ENCODE peak calls at places on chromosomes 5 and 9, in five cellular contexts. K is HCT116, N is suprapubic skin, O is transverse colon, Y is uterus. U is an unnamed sample.

GRCh38 chr5:75042511-75042910 is 9.8 kb downstream of the GCNT4 start:
- DNase-seq in K (no peak), N (no peak), O (no peak), Y (no peak), U (no peak)

GRCh38 chr5:107470007-107470582 is 200.6 kb downstream of the EFNA5 start:
- DNase-seq in K (no peak), N (no peak), O (no peak), Y (no peak), U (no peak)

GRCh38 chr5:5343581-5343980 is 78.9 kb upstream of the ICE1 start:
- DNase-seq in K (no peak), N (no peak), O (no peak), Y (no peak), U (no peak)

GRCh38 chr9:134932656-134933055 is 14.9 kb upstream of the FCN1 start:
- DNase-seq in K (no peak), N (no peak), O (no peak), Y (no peak), U (no peak)

GRCh38 chr9:126607731-126608130 is 6.0 kb upstream of the LMX1B start:
- DNase-seq in K (no peak), N (no peak), O (no peak), Y (no peak), U (no peak)

GRCh38 chr5:65907138-65907537 is 19.2 kb upstream of the ERBIN start:
- DNase-seq in K (no peak), N (no peak), O (no peak), Y (no peak), U (no peak)

GRCh38 chr5:141992349-141992963 is 20.4 kb downstream of the GNPDA1 start:
- DNase-seq in K (no peak), N (peak), O (peak), Y (peak), U (peak)

GRCh38 chr5:65100846-65101678 is 332.3 kb downstream of the CWC27 start:
- DNase-seq in K (peak), N (no peak), O (peak), Y (peak), U (peak)

GRCh38 chr5:168782172-168782571 is 203.0 kb upstream of the PANK3 start:
- DNase-seq in K (no peak), N (no peak), O (no peak), Y (no peak), U (no peak)

GRCh38 chr5:39283231-39283818 is 64.0 kb upstream of the FYB1 start:
- DNase-seq in K (peak), N (no peak), O (peak), Y (peak), U (peak)

GRCh38 chr5:154829181-154829588 is 21.2 kb downstream of the FAXDC2 start:
- DNase-seq in K (peak), N (no peak), O (peak), Y (no peak), U (no peak)

GRCh38 chr9:83706703-83707517 is 848 bp downstream of the UBQLN1 start:
- DNase-seq in K (no peak), N (peak), O (peak), Y (peak), U (no peak)

GRCh38 chr5:172533058-172533398 is 78.7 kb upstream of the SH3PXD2B start:
- DNase-seq in K (no peak), N (no peak), O (peak), Y (no peak), U (no peak)

GRCh38 chr5:72387985-72388384 is 67.8 kb downstream of the PTCD2 start:
- DNase-seq in K (no peak), N (no peak), O (no peak), Y (no peak), U (peak)

GRCh38 chr9:101027733-101028345 is 688 bp upstream of the PLPPR1 start:
- DNase-seq in K (no peak), N (no peak), O (no peak), Y (no peak), U (no peak)

GRCh38 chr9:113675475-113675941 is 200.6 kb upstream of the ZNF618 start:
- DNase-seq in K (no peak), N (peak), O (peak), Y (peak), U (peak)

GRCh38 chr5:44638286-44638869 is 170.4 kb upstream of the MRPS30 start:
- DNase-seq in K (peak), N (no peak), O (no peak), Y (no peak), U (no peak)

GRCh38 chr5:53323511-53323910 is 156.9 kb upstream of the FST start:
- DNase-seq in K (no peak), N (no peak), O (no peak), Y (no peak), U (no peak)

GRCh38 chr9:92669527-92669889 is 423 bp downstream of the IPPK start:
- DNase-seq in K (no peak), N (peak), O (peak), Y (no peak), U (no peak)

GRCh38 chr5:34656001-34656699 is at the start of gene RAI14:
- DNase-seq in K (peak), N (peak), O (peak), Y (peak), U (peak)

GRCh38 chr5:115097236-115097635 is 72.5 kb downstream of the TRIM36 start:
- DNase-seq in K (no peak), N (no peak), O (no peak), Y (no peak), U (peak)

GRCh38 chr9:35520404-35520790 is 30.5 kb downstream of the RUSC2 start:
- DNase-seq in K (no peak), N (no peak), O (no peak), Y (no peak), U (no peak)

GRCh38 chr9:18071651-18072060 is 402.3 kb upstream of the ADAMTSL1 start:
- DNase-seq in K (no peak), N (no peak), O (no peak), Y (peak), U (no peak)

GRCh38 chr5:32387176-32387575 is 57.4 kb downstream of the ZFR start:
- DNase-seq in K (no peak), N (no peak), O (no peak), Y (no peak), U (no peak)

GRCh38 chr9:33884856-33885701 is 68.1 kb downstream of the UBE2R2 start:
- DNase-seq in K (no peak), N (no peak), O (peak), Y (peak), U (no peak)

GRCh38 chr5:169980418-169981053 is at the start of gene INSYN2B:
- DNase-seq in K (peak), N (peak), O (peak), Y (peak), U (peak)

GRCh38 chr5:137462816-137463520 is 36.2 kb downstream of the SPOCK1 start:
- DNase-seq in K (no peak), N (no peak), O (no peak), Y (no peak), U (no peak)

GRCh38 chr5:137465930-137466329 is 33.2 kb downstream of the SPOCK1 start:
- DNase-seq in K (no peak), N (no peak), O (no peak), Y (no peak), U (no peak)

GRCh38 chr5:137466888-137467287 is 32.2 kb downstream of the SPOCK1 start:
- DNase-seq in K (no peak), N (no peak), O (no peak), Y (no peak), U (no peak)

GRCh38 chr5:137461636-137462596 is 37.2 kb downstream of the SPOCK1 start:
- DNase-seq in K (no peak), N (no peak), O (no peak), Y (no peak), U (no peak)
- TF ChIP-seq POLR2A in K (no peak), N (no peak), O (no peak), Y (no peak), U (no peak)

GRCh38 chr9:129962889-129963703 is 79.9 kb downstream of the FNBP1 start:
- DNase-seq in K (no peak), N (no peak), O (peak), Y (peak), U (no peak)
- TF ChIP-seq POLR2A in K (no peak), N (peak), O (peak), Y (peak), U (no peak)

DNA sequence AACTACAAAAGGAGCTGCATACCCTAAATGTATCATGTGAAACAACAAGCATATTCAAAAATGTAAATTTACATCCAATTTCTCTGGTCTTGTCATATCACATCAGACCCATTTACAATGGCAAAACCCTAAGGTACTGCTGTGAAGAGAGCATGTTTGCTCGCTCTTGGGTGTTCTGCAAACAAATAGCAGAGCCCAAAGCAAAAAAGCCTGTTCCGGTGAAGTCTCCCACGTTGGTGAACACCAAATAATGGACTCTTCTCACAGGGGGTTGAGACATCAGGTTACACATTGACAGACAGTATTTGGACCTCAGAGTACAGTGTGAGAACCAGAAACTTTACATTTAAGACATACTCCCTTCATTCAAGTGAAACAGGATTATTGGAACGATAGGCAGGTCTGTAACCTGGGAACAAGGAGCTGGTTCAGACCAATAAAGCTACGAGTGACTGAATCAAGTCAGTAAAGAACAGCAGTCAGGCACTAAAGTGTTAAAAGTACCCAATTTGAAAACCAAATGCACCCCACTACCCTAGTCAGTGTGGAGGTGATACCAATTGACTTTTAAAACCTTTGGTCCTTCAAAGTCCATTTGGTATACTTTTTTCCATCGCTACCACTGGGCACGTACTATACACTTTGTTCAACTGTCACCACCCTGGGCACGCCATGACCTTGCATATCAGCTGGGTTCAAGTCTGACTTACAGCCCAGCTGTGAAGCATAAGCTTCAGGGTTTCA is 36.5 kb downstream of the ETF1 start:
- DNase-seq in K (no peak), N (no peak), O (no peak), Y (no peak), U (no peak)
- TF ChIP-seq POLR2A in K (no peak), N (no peak), O (no peak), Y (no peak), U (no peak)

GRCh38 chr9:124352616-124353015 is 62.6 kb downstream of the PSMB7 start:
- DNase-seq in K (no peak), N (no peak), O (no peak), Y (no peak), U (no peak)
- TF ChIP-seq POLR2A in K (no peak), N (no peak), O (no peak), Y (no peak), U (no peak)

GRCh38 chr5:69217732-69218568 is 16.7 kb upstream of the CDK7 start:
- DNase-seq in K (peak), N (peak), O (peak), Y (peak), U (peak)
- TF ChIP-seq POLR2A in K (peak), N (peak), O (peak), Y (peak), U (peak)

GRCh38 chr5:140547508-140548299 is at the start of gene EIF4EBP3:
- DNase-seq in K (peak), N (peak), O (peak), Y (peak), U (peak)
- TF ChIP-seq POLR2A in K (no peak), N (peak), O (peak), Y (peak), U (no peak)

GRCh38 chr9:96449844-96450612 is at the start of gene HABP4:
- DNase-seq in K (peak), N (peak), O (peak), Y (peak), U (peak)
- TF ChIP-seq POLR2A in K (no peak), N (peak), O (peak), Y (peak), U (peak)